ENCODE peak calls at places on chromosomes 7 and 10, in five cellular contexts. X is GM23248, E is DND-41, Q is mammary epithelial cell, C is fibroblast of lung. N is an unnamed sample. For H3K4me1, the result is how much of the 10 kb centered on the place peaks cover.

GRCh38 chr10:59387951-59388431 is 25.6 kb upstream of the FAM13C start:
- DNase-seq in X (peak), E (no peak), Q (peak), C (peak), N (no peak)

GRCh38 chr10:43842496-43842895 is 193.8 kb upstream of the ZNF32 start:
- DNase-seq in X (no peak), E (no peak), Q (no peak), C (no peak), N (no peak)

GRCh38 chr7:117683736-117684135 is 189.5 kb downstream of the CTTNBP2 start:
- DNase-seq in X (peak), E (no peak), Q (no peak), C (no peak), N (no peak)

GRCh38 chr10:95517536-95518454 is 43.4 kb downstream of the SORBS1 start:
- DNase-seq in X (peak), E (no peak), Q (peak), C (peak), N (no peak)

GRCh38 chr10:46020871-46021553 is 9.4 kb downstream of the NCOA4 start:
- DNase-seq in X (peak), E (no peak), Q (peak), C (peak), N (no peak)

GRCh38 chr7:77199008-77199966 is at the start of gene FGL2:
- DNase-seq in X (peak), E (peak), Q (peak), C (peak), N (peak)

GRCh38 chr7:27678617-27679260 is 16.1 kb upstream of the HIBADH start:
- DNase-seq in X (peak), E (no peak), Q (peak), C (peak), N (no peak)

GRCh38 chr7:74289660-74290589 is 718 bp downstream of the CLIP2 start:
- DNase-seq in X (peak), E (peak), Q (no peak), C (no peak), N (no peak)

GRCh38 chr10:99172130-99172738 is 63.4 kb downstream of the HPSE2 start:
- DNase-seq in X (peak), E (peak), Q (peak), C (peak), N (peak)

GRCh38 chr7:36175872-36176271 is 22.8 kb downstream of the EEPD1 start:
- DNase-seq in X (no peak), E (no peak), Q (no peak), C (no peak), N (no peak)

GRCh38 chr7:105046414-105046813 is 32.4 kb downstream of the KMT2E start:
- DNase-seq in X (peak), E (no peak), Q (peak), C (peak), N (no peak)

GRCh38 chr10:124155781-124156401 is 62.5 kb upstream of the CHST15 start:
- DNase-seq in X (peak), E (no peak), Q (no peak), C (peak), N (no peak)

GRCh38 chr7:149404396-149404795 is 56.5 kb downstream of the ZNF777 start:
- DNase-seq in X (no peak), E (no peak), Q (no peak), C (no peak), N (no peak)

GRCh38 chr10:34194259-34194658 is 620.8 kb downstream of the PARD3 start:
- DNase-seq in X (peak), E (no peak), Q (no peak), C (peak), N (no peak)

GRCh38 chr10:76082956-76083355 is 651.5 kb downstream of the LRMDA start:
- DNase-seq in X (peak), E (no peak), Q (peak), C (peak), N (no peak)

GRCh38 chr10:68759967-68760366 is 38.9 kb downstream of the CCAR1 start:
- DNase-seq in X (no peak), E (no peak), Q (no peak), C (no peak), N (no peak)

GRCh38 chr10:62076872-62077271 is 175.4 kb downstream of the ARID5B start:
- DNase-seq in X (peak), E (no peak), Q (peak), C (peak), N (no peak)

GRCh38 chr10:23914641-23915040 is 294.3 kb upstream of the KIAA1217 start:
- DNase-seq in X (no peak), E (no peak), Q (no peak), C (no peak), N (no peak)

GRCh38 chr7:84855758-84856157 is 331.1 kb downstream of the SEMA3D start:
- DNase-seq in X (no peak), E (no peak), Q (no peak), C (no peak), N (no peak)

GRCh38 chr10:110042891-110043290 is 35.1 kb downstream of the ADD3 start:
- DNase-seq in X (no peak), E (no peak), Q (no peak), C (no peak), N (no peak)

GRCh38 chr10:27155073-27155754 is at the start of gene MASTL:
- DNase-seq in X (peak), E (peak), Q (peak), C (peak), N (peak)

GRCh38 chr10:27153855-27154198 is 357 bp downstream of the YME1L1 start:
- DNase-seq in X (peak), E (no peak), Q (no peak), C (peak), N (peak)

GRCh38 chr10:27150261-27150660 is 3.9 kb downstream of the YME1L1 start:
- DNase-seq in X (no peak), E (no peak), Q (no peak), C (no peak), N (no peak)

GRCh38 chr10:27153325-27153724 is 859 bp downstream of the YME1L1 start:
- DNase-seq in X (peak), E (no peak), Q (no peak), C (no peak), N (no peak)

DNA sequence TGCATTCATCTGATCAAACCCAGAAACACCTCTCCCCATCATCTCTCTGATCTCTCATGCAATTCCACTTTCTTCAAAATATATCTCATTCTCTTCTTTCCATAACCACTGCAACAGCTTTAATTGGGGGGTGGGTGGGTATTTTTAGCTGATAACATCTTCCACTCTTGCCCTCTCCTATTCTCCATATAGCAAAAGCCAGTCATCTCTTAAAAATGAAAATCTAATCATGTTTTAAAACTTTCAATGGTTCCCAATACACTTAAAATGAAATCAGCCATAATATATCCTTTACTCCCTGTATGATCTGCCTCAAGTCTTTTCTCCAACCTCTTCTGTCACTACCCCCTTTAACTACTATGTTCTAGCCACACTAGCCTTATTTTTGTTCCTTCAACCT is 1.5 kb downstream of the YME1L1 start:
- DNase-seq in X (no peak), E (no peak), Q (no peak), C (no peak), N (no peak)
- H3K27ac ChIP-seq in X (peak), E (no peak), Q (peak), C (no peak), N (no peak)

GRCh38 chr7:24829787-24830186 is 72.5 kb upstream of the GSDME start:
- DNase-seq in X (peak), E (no peak), Q (peak), C (no peak), N (no peak)

GRCh38 chr7:24833548-24833947 is 76.3 kb upstream of the GSDME start:
- DNase-seq in X (no peak), E (no peak), Q (no peak), C (no peak), N (no peak)

GRCh38 chr7:24828871-24829661 is 71.8 kb upstream of the GSDME start:
- DNase-seq in X (no peak), E (no peak), Q (no peak), C (no peak), N (no peak)

GRCh38 chr7:24830440-24831050 is 73.3 kb upstream of the GSDME start:
- DNase-seq in X (no peak), E (no peak), Q (no peak), C (no peak), N (no peak)

DNA sequence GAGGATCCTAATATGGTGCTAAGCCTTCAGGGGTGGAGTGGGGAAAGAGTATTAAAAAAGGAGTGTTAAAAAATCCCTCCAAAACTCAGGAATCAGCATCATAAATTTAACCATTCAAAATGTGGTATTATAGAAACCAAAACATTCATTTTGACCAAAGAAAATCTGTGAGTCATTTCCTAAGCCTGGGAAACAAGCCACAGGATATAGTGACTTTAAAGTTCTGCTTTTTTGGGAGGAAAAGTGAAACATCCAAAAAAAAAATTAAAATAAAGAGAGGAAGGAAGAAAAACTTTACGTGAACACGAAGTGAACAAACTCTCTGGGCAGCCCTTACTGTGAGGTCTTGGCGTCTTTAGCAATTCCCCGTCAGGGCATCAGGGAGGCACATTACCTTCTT is 74.0 kb upstream of the GSDME start:
- DNase-seq in X (peak), E (no peak), Q (peak), C (peak), N (no peak)
- H3K4me1 ChIP-seq in X (half or more), E (under half), Q (half or more), C (under half), N (under half)

GRCh38 chr10:22335204-22335956 is 9.9 kb upstream of the SPAG6 start:
- DNase-seq in X (peak), E (no peak), Q (peak), C (peak), N (no peak)
- TF ChIP-seq EZH2 in X (no peak), E (no peak), Q (no peak), C (no peak), N (no peak)

GRCh38 chr7:156903232-156903909 is 10.4 kb upstream of the LMBR1 start:
- DNase-seq in X (peak), E (no peak), Q (peak), C (peak), N (no peak)
- H3K27ac ChIP-seq in X (no peak), E (no peak), Q (no peak), C (no peak), N (no peak)

GRCh38 chr7:130957722-130958360 is 223.8 kb upstream of the KLF14 start:
- DNase-seq in X (no peak), E (no peak), Q (no peak), C (no peak), N (no peak)

GRCh38 chr7:130958846-130959245 is 224.8 kb upstream of the KLF14 start:
- DNase-seq in X (no peak), E (no peak), Q (no peak), C (no peak), N (no peak)

GRCh38 chr7:130961128-130961601 is 227.2 kb upstream of the KLF14 start:
- DNase-seq in X (peak), E (peak), Q (peak), C (peak), N (peak)

GRCh38 chr7:130960208-130960988 is 226.4 kb upstream of the KLF14 start:
- DNase-seq in X (peak), E (peak), Q (peak), C (peak), N (peak)

GRCh38 chr7:130959743-130960207 is 225.8 kb upstream of the KLF14 start:
- DNase-seq in X (peak), E (peak), Q (peak), C (peak), N (no peak)
- H3K4me1 ChIP-seq in X (half or more), E (half or more), Q (under half), C (under half), N (under half)

GRCh38 chr7:123975049-123975448 is 50.0 kb downstream of the SPAM1 start:
- DNase-seq in X (no peak), E (no peak), Q (no peak), C (no peak), N (peak)
- TF ChIP-seq EZH2 in X (no peak), E (no peak), Q (no peak), C (no peak), N (no peak)

GRCh38 chr10:63515002-63515763 is 6.0 kb upstream of the REEP3 start:
- DNase-seq in X (peak), E (peak), Q (peak), C (peak), N (no peak)
- H3K27ac ChIP-seq in X (peak), E (peak), Q (peak), C (peak), N (no peak)

GRCh38 chr10:12869427-12869826 is 132.1 kb downstream of the CCDC3 start:
- DNase-seq in X (no peak), E (no peak), Q (no peak), C (no peak), N (no peak)
- H3K4me1 ChIP-seq in X (under half), E (under half), Q (under half), C (under half), N (under half)

GRCh38 chr10:97768322-97769315 is 3.2 kb downstream of the SFRP5 start:
- DNase-seq in X (no peak), E (no peak), Q (no peak), C (no peak), N (no peak)

GRCh38 chr10:97773096-97773495 is 1.3 kb upstream of the SFRP5 start:
- DNase-seq in X (no peak), E (no peak), Q (no peak), C (no peak), N (no peak)

GRCh38 chr10:97770265-97770664 is 1.5 kb downstream of the SFRP5 start:
- DNase-seq in X (no peak), E (no peak), Q (no peak), C (no peak), N (no peak)

GRCh38 chr10:97771913-97772823 is at the start of gene SFRP5:
- DNase-seq in X (no peak), E (no peak), Q (no peak), C (no peak), N (no peak)

GRCh38 chr10:97771055-97771811 is 566 bp downstream of the SFRP5 start:
- DNase-seq in X (peak), E (no peak), Q (peak), C (peak), N (no peak)
- TF ChIP-seq EZH2 in X (no peak), E (no peak), Q (peak), C (peak), N (no peak)

N was measured in MM.1S.